ENCODE peak calls at places on chromosomes 16 and 17, in seven cellular contexts. M, B, N, V, U, A and I are unnamed samples.

GRCh38 chr16:546909-547770 is 13.1 kb upstream of the PRR35 start:
- DNase-seq in M (no peak), B (peak), N (no peak), V (no peak), U (no peak), A (peak), I (no peak)

GRCh38 chr16:64440421-64440831 is 681.4 kb downstream of the CDH11 start:
- DNase-seq in M (no peak), B (no peak), N (peak), V (peak), U (peak), A (no peak), I (no peak)

GRCh38 chr16:10776280-10776679 is 32.6 kb downstream of the NUBP1 start:
- DNase-seq in M (no peak), B (no peak), N (no peak), V (no peak), U (no peak), A (no peak), I (no peak)

GRCh38 chr16:85515830-85516397 is 97.2 kb upstream of the GSE1 start:
- DNase-seq in M (no peak), B (no peak), N (no peak), V (no peak), U (no peak), A (no peak), I (no peak)

GRCh38 chr17:63019138-63019873 is 53.3 kb downstream of the TANC2 start:
- DNase-seq in M (no peak), B (no peak), N (no peak), V (no peak), U (no peak), A (no peak), I (no peak)

GRCh38 chr17:66210208-66210574 is 18.3 kb upstream of the CEP112 start:
- DNase-seq in M (no peak), B (no peak), N (no peak), V (no peak), U (no peak), A (no peak), I (no peak)

GRCh38 chr16:68005786-68006286 is 6.6 kb upstream of the DPEP2 start:
- DNase-seq in M (no peak), B (no peak), N (no peak), V (no peak), U (peak), A (peak), I (no peak)

GRCh38 chr16:15507299-15507958 is 73.0 kb downstream of the BMERB1 start:
- DNase-seq in M (no peak), B (no peak), N (peak), V (no peak), U (peak), A (no peak), I (no peak)

GRCh38 chr16:68782198-68783174 is 45.4 kb downstream of the CDH1 start:
- DNase-seq in M (no peak), B (no peak), N (no peak), V (no peak), U (no peak), A (no peak), I (no peak)

GRCh38 chr17:46089389-46089965 is 90.4 kb downstream of the STH start:
- DNase-seq in M (no peak), B (no peak), N (no peak), V (no peak), U (no peak), A (no peak), I (no peak)

GRCh38 chr17:55190748-55191147 is 74.0 kb upstream of the HLF start:
- DNase-seq in M (no peak), B (no peak), N (no peak), V (no peak), U (no peak), A (no peak), I (no peak)

GRCh38 chr17:75738218-75738802 is 17.1 kb downstream of the ITGB4 start:
- DNase-seq in M (no peak), B (no peak), N (no peak), V (no peak), U (no peak), A (no peak), I (no peak)

GRCh38 chr17:17408236-17408794 is 68.5 kb upstream of the MED9 start:
- DNase-seq in M (no peak), B (no peak), N (peak), V (peak), U (peak), A (no peak), I (no peak)

GRCh38 chr16:88387941-88388627 is 5.3 kb downstream of the ZNF469 start:
- DNase-seq in M (no peak), B (no peak), N (no peak), V (no peak), U (peak), A (no peak), I (no peak)

GRCh38 chr16:1706386-1707192 is 594 bp downstream of the MAPK8IP3 start:
- DNase-seq in M (peak), B (no peak), N (no peak), V (no peak), U (no peak), A (no peak), I (no peak)

GRCh38 chr17:16919663-16920627 is 52.0 kb downstream of the TNFRSF13B start:
- DNase-seq in M (no peak), B (peak), N (no peak), V (no peak), U (no peak), A (no peak), I (no peak)

GRCh38 chr17:37065486-37066321 is 117.0 kb downstream of the AATF start:
- DNase-seq in M (no peak), B (no peak), N (no peak), V (no peak), U (no peak), A (no peak), I (no peak)

GRCh38 chr17:63838586-63839184 is 3.8 kb downstream of the SMARCD2 start:
- DNase-seq in M (no peak), B (no peak), N (peak), V (peak), U (peak), A (no peak), I (peak)

GRCh38 chr17:77864234-77865108 is 94.0 kb upstream of the TNRC6C start:
- DNase-seq in M (no peak), B (no peak), N (no peak), V (no peak), U (no peak), A (no peak), I (no peak)

GRCh38 chr16:83961591-83961990 is 6.5 kb upstream of the NECAB2 start:
- DNase-seq in M (no peak), B (no peak), N (no peak), V (no peak), U (no peak), A (no peak), I (no peak)

GRCh38 chr17:7750321-7750821 is 32.8 kb downstream of the DNAH2 start:
- DNase-seq in M (no peak), B (no peak), N (peak), V (peak), U (peak), A (no peak), I (no peak)

GRCh38 chr16:78096386-78096785 is 3.1 kb upstream of the WWOX start:
- DNase-seq in M (no peak), B (no peak), N (no peak), V (no peak), U (no peak), A (no peak), I (no peak)

GRCh38 chr17:76716834-76717205 is 6.1 kb upstream of the MXRA7 start:
- DNase-seq in M (no peak), B (no peak), N (peak), V (peak), U (peak), A (no peak), I (no peak)